ENCODE peak calls at places on chromosome X, in four cellular contexts. G is BE2C, O is dorsolateral prefrontal cortex, P is cardiac muscle cell. A is an unnamed sample.

GRCh38 chrX:70878925-70879324 is 29.6 kb downstream of the TEX11 start:
- DNase-seq in G (no peak), O (no peak), P (no peak), A (no peak)

GRCh38 chrX:2371026-2371778 is 129.6 kb downstream of the DHRSX start:
- DNase-seq in G (no peak), O (no peak), P (peak; percentile 58), A (peak; percentile 37)

GRCh38 chrX:146264763-146265375 is 447.2 kb downstream of the SLITRK2 start:
- DNase-seq in G (no peak), O (peak; percentile 16), P (no peak), A (no peak)

GRCh38 chrX:2423293-2423692 is 77.5 kb downstream of the DHRSX start:
- DNase-seq in G (no peak), O (no peak), P (peak; percentile 28), A (no peak)

GRCh38 chrX:15939737-15940136 is 85.1 kb upstream of the AP1S2 start:
- DNase-seq in G (no peak), O (no peak), P (no peak), A (no peak)

GRCh38 chrX:30910124-30910860 is 21.2 kb upstream of the TAB3 start:
- DNase-seq in G (no peak), O (no peak), P (peak; percentile 6), A (peak; percentile 6)

GRCh38 chrX:123504630-123505270 is 228.1 kb downstream of the THOC2 start:
- DNase-seq in G (no peak), O (no peak), P (no peak), A (no peak)

GRCh38 chrX:46957299-46957698 is 45.1 kb downstream of the JADE3 start:
- DNase-seq in G (peak; percentile 11), O (no peak), P (no peak), A (peak; percentile 31)

GRCh38 chrX:133859860-133860259 is 125.5 kb downstream of the GPC3 start:
- DNase-seq in G (no peak), O (no peak), P (peak; percentile 85), A (no peak)

GRCh38 chrX:64206556-64207162 is 1.2 kb upstream of the AMER1 start:
- DNase-seq in G (no peak), O (peak; percentile 10), P (peak; percentile 70), A (peak; percentile 27)

GRCh38 chrX:16807548-16807947 is 21.3 kb downstream of the TXLNG start:
- DNase-seq in G (no peak), O (no peak), P (peak; percentile 51), A (no peak)

GRCh38 chrX:16320765-16321355 is 153.6 kb downstream of the MAGEB17 start:
- DNase-seq in G (no peak), O (no peak), P (no peak), A (no peak)

GRCh38 chrX:19739683-19740082 is 147.7 kb downstream of the SH3KBP1 start:
- DNase-seq in G (peak; percentile 49), O (peak; percentile 31), P (peak; percentile 73), A (peak; percentile 77)

GRCh38 chrX:78687586-78687985 is 28.5 kb upstream of the RTL3 start:
- DNase-seq in G (no peak), O (no peak), P (no peak), A (no peak)

GRCh38 chrX:77087529-77088169 is 359.5 kb upstream of the FGF16 start:
- DNase-seq in G (no peak), O (no peak), P (peak; percentile 7), A (no peak)

GRCh38 chrX:150478496-150479492 is 89.6 kb upstream of the MTM1 start:
- DNase-seq in G (no peak), O (no peak), P (no peak), A (no peak)

GRCh38 chrX:64188901-64189300 is 16.6 kb downstream of the AMER1 start:
- DNase-seq in G (no peak), O (no peak), P (no peak), A (no peak)

GRCh38 chrX:253451-254297 is 27.5 kb upstream of the PLCXD1 start:
- DNase-seq in G (no peak), O (no peak), P (no peak), A (no peak)

GRCh38 chrX:55206152-55206941 is 13.8 kb upstream of the PAGE5 start:
- DNase-seq in G (no peak), O (no peak), P (no peak), A (no peak)

GRCh38 chrX:42686706-42687105 is 91.3 kb downstream of the PPP1R2C start:
- DNase-seq in G (no peak), O (no peak), P (peak; percentile 13), A (no peak)

GRCh38 chrX:69305333-69306062 is 140.2 kb upstream of the PJA1 start:
- DNase-seq in G (no peak), O (no peak), P (no peak), A (peak; percentile 66)

GRCh38 chrX:47540754-47541538 is 20.1 kb upstream of the ARAF start:
- DNase-seq in G (peak; percentile 74), O (peak; percentile 88), P (peak; percentile 94), A (peak; percentile 86)

GRCh38 chrX:69987691-69988090 is 62.0 kb downstream of the AWAT2 start:
- DNase-seq in G (no peak), O (peak; percentile 10), P (peak; percentile 27), A (no peak)

GRCh38 chrX:727738-728621 is 97.4 kb downstream of the SHOX start:
- DNase-seq in G (no peak), O (no peak), P (no peak), A (no peak)

GRCh38 chrX:121733514-121733913 is 686.1 kb downstream of the GLUD2 start:
- DNase-seq in G (no peak), O (no peak), P (no peak), A (no peak)

GRCh38 chrX:44060221-44060620 is 87.0 kb upstream of the NDP start:
- DNase-seq in G (no peak), O (no peak), P (no peak), A (no peak)

GRCh38 chrX:138191998-138192397 is 519.5 kb downstream of the FGF13 start:
- DNase-seq in G (peak; percentile 7), O (peak; percentile 42), P (peak; percentile 1), A (peak; percentile 70)

GRCh38 chrX:131081772-131082755 is 23.9 kb downstream of the ARHGAP36 start:
- DNase-seq in G (no peak), O (no peak), P (no peak), A (no peak)

GRCh38 chrX:153638436-153639176 is 8.4 kb upstream of the DUSP9 start:
- DNase-seq in G (peak; percentile 40), O (no peak), P (no peak), A (no peak)

GRCh38 chrX:7654316-7654715 is 188.7 kb upstream of the VCX start:
- DNase-seq in G (no peak), O (no peak), P (no peak), A (no peak)

GRCh38 chrX:139842326-139843175 is 90.3 kb downstream of the ATP11C start:
- DNase-seq in G (no peak), O (no peak), P (peak; percentile 61), A (no peak)
- H3K4me3 ChIP-seq in G (no peak overlapping the region), O (no peak overlapping the region), P (no peak overlapping the region), A (no peak overlapping the region)

GRCh38 chrX:135892781-135893180 is 463 bp downstream of the CT45A10 start:
- DNase-seq in G (no peak), O (no peak), P (no peak), A (no peak)

GRCh38 chrX:135890087-135890585 is 3.1 kb downstream of the CT45A10 start:
- DNase-seq in G (no peak), O (no peak), P (no peak), A (no peak)

DNA sequence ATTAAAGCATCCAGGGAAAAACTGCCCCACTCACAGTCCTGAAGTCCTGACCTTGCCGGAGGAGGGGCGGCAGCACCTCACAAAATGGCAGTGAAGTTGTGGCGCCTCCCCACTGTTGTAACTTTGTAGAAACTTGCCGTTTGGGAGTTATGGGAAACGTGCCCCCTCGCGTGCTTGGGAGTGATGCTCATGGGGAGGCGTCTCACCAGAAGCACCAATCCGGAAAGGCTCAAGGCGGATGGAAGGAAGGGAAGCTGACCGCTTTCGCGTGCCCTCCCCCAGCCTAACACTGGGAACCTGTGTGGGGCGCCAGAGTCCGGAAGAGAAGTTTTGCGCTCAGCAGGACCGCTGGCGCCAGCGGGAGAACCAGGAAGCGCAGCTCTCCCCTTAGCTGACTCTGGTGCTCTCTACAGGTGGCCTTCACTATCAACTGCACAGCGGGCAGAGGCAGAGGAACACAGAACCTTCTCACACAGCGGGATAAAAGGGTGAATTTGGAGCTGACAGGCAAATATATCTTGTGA is at the start of the genes CT45A10 and SAGE1:
- DNase-seq in G (no peak), O (no peak), P (no peak), A (no peak)
- TF ChIP-seq CTCF in G (no peak), O (no peak), P (no peak), A (no peak)

DNA sequence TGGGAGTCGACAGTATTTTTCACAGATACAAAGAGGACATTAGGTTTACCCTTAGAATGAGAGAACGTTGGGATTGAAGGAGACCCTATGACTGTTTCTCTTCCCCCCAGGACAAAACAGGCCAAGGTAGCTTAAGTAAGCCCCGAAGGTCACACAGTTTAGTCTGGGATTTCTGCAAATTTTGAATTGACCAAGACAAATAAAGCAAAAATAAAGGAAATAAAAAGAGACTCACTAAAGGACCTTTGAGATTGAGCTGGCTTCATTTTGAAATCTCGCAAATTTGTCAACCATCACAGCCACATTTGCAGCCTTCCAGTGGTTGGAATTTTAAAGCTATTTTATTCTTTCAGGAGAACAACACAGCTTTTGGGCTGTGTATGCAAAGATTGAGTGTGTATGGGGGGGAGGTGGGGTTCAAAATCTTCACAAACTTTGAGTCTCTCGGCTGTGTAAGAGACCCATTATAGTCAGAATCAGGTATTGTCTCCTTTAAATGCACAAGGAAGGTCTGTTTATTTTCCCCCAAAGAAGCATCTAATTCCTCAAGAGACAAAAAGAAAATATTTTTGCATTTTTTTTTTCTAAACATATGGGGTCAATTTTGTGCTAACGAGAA is 4.2 kb downstream of the TMSB4X start:
- DNase-seq in G (no peak), O (no peak), P (no peak), A (no peak)
- H3K4me3 ChIP-seq in G (no peak overlapping the region), O (no peak overlapping the region), P (no peak overlapping the region), A (no peak overlapping the region)

DNA sequence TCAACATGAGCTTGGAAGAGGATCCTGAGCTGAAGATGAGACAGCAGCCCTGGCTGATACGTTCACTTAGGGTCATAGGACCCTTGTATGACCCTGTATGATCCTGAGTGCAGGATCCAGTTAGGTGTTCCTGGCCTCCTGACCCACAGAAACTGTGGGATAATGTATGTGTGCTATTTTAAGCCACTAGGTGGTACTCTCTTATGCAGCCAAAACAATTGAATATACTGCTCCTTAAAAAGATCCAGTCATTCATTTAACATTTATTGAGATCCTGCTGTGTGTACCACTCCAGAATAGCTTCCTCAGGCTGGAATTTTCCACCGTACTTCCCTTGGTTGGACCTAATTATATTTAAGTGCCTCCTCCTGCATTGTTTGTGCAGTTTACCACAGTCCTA is 167.1 kb downstream of the AMELX start:
- DNase-seq in G (no peak), O (no peak), P (no peak), A (peak; percentile 6)
- TF ChIP-seq CTCF in G (no peak), O (no peak), P (peak; percentile 27), A (peak; percentile 18)

GRCh38 chrX:107829880-107830279 is 4.2 kb downstream of the MID2 start:
- DNase-seq in G (no peak), O (no peak), P (no peak), A (no peak)
- H3K4me3 ChIP-seq in G (no peak overlapping the region), O (no peak overlapping the region), P (no peak overlapping the region), A (no peak overlapping the region)

A was measured in A673.